ENCODE peak calls at places on chromosomes 7 and 10, in four cellular contexts. One of them, this sample, is unnamed.
A peak's percentile ranks its signal among the peaks of the same experiment; 100 is the strongest.

GRCh38 chr7:137032436-137032835 is 164.0 kb downstream of the CHRM2 start:
- DNase-seq in B cell: no peak
- DNase-seq in substantia nigra: no peak
- DNase-seq in GM04504: peak; percentile 35
- DNase-seq in this sample: no peak

GRCh38 chr10:124745257-124745656 is 1.1 kb upstream of the FAM53B start:
- DNase-seq in B cell: no peak
- DNase-seq in substantia nigra: no peak
- DNase-seq in GM04504: no peak
- DNase-seq in this sample: no peak

GRCh38 chr7:80618105-80618504 is 20.3 kb upstream of the CD36 start:
- DNase-seq in B cell: no peak
- DNase-seq in substantia nigra: no peak
- DNase-seq in GM04504: no peak
- DNase-seq in this sample: no peak

GRCh38 chr7:44322631-44323363 is 2.6 kb downstream of the CAMK2B start:
- DNase-seq in B cell: no peak
- DNase-seq in substantia nigra: peak; percentile 93
- DNase-seq in GM04504: no peak
- DNase-seq in this sample: no peak

GRCh38 chr10:99654791-99655190 is 4.5 kb upstream of the ENTPD7 start:
- DNase-seq in B cell: no peak
- DNase-seq in substantia nigra: no peak
- DNase-seq in GM04504: no peak
- DNase-seq in this sample: no peak

GRCh38 chr7:136925049-136925448 is 56.6 kb downstream of the CHRM2 start:
- DNase-seq in B cell: no peak
- DNase-seq in substantia nigra: no peak
- DNase-seq in GM04504: no peak
- DNase-seq in this sample: peak; percentile 75

GRCh38 chr7:36896956-36897594 is 172.8 kb upstream of the AOAH start:
- DNase-seq in B cell: no peak
- DNase-seq in substantia nigra: no peak
- DNase-seq in GM04504: no peak
- DNase-seq in this sample: no peak

GRCh38 chr10:103618575-103619423 is 125.3 kb downstream of the NEURL1 start:
- DNase-seq in B cell: no peak
- DNase-seq in substantia nigra: peak; percentile 89
- DNase-seq in GM04504: peak; percentile 76
- DNase-seq in this sample: peak; percentile 68

GRCh38 chr10:74418285-74418872 is 267.4 kb downstream of the ADK start:
- DNase-seq in B cell: no peak
- DNase-seq in substantia nigra: peak; percentile 51
- DNase-seq in GM04504: no peak
- DNase-seq in this sample: peak; percentile 16

GRCh38 chr10:112792487-112793196 is 157.4 kb upstream of the TCF7L2 start:
- DNase-seq in B cell: no peak
- DNase-seq in substantia nigra: peak; percentile 32
- DNase-seq in GM04504: peak; percentile 70
- DNase-seq in this sample: peak; percentile 80

GRCh38 chr7:91912500-91912899 is 28.2 kb upstream of the AKAP9 start:
- DNase-seq in B cell: no peak
- DNase-seq in substantia nigra: no peak
- DNase-seq in GM04504: no peak
- DNase-seq in this sample: peak; percentile 20

GRCh38 chr7:94250124-94250523 is 144.6 kb upstream of the COL1A2 start:
- DNase-seq in B cell: no peak
- DNase-seq in substantia nigra: no peak
- DNase-seq in GM04504: no peak
- DNase-seq in this sample: no peak

GRCh38 chr7:127845497-127846214 is 185.6 kb downstream of the LRRC4 start:
- DNase-seq in B cell: no peak
- DNase-seq in substantia nigra: no peak
- DNase-seq in GM04504: no peak
- DNase-seq in this sample: no peak

GRCh38 chr7:25854608-25855497 is 297.1 kb upstream of the NFE2L3 start:
- DNase-seq in B cell: peak; percentile 36
- DNase-seq in substantia nigra: peak; percentile 78
- DNase-seq in GM04504: peak; percentile 100
- DNase-seq in this sample: peak; percentile 100

GRCh38 chr10:63105811-63106755 is 27.0 kb upstream of the NRBF2 start:
- DNase-seq in B cell: no peak
- DNase-seq in substantia nigra: peak; percentile 33
- DNase-seq in GM04504: no peak
- DNase-seq in this sample: peak; percentile 88

GRCh38 chr7:70474639-70475234 is 657.2 kb upstream of the GALNT17 start:
- DNase-seq in B cell: no peak
- DNase-seq in substantia nigra: no peak
- DNase-seq in GM04504: no peak
- DNase-seq in this sample: no peak

GRCh38 chr10:126459878-126460481 is 71.7 kb upstream of the ADAM12 start:
- DNase-seq in B cell: no peak
- DNase-seq in substantia nigra: peak; percentile 25
- DNase-seq in GM04504: peak; percentile 87
- DNase-seq in this sample: peak; percentile 95

GRCh38 chr7:100053201-100053600 is 3.6 kb downstream of the ZSCAN21 start:
- DNase-seq in B cell: peak; percentile 21
- DNase-seq in substantia nigra: peak; percentile 41
- DNase-seq in GM04504: no peak
- DNase-seq in this sample: peak; percentile 57

GRCh38 chr7:17412883-17413282 is 114.4 kb downstream of the AHR start:
- DNase-seq in B cell: no peak
- DNase-seq in substantia nigra: no peak
- DNase-seq in GM04504: no peak
- DNase-seq in this sample: no peak

GRCh38 chr10:97024181-97025073 is 161.3 kb downstream of the SLIT1 start:
- DNase-seq in B cell: no peak
- DNase-seq in substantia nigra: peak; percentile 34
- DNase-seq in GM04504: peak; percentile 3
- DNase-seq in this sample: peak; percentile 76

GRCh38 chr10:127003032-127003685 is 97.9 kb downstream of the DOCK1 start:
- DNase-seq in B cell: no peak
- DNase-seq in substantia nigra: no peak
- DNase-seq in GM04504: no peak
- DNase-seq in this sample: no peak

GRCh38 chr10:117145019-117145418 is 6.9 kb upstream of the VAX1 start:
- DNase-seq in B cell: no peak
- DNase-seq in substantia nigra: no peak
- DNase-seq in GM04504: no peak
- DNase-seq in this sample: no peak

GRCh38 chr7:55484834-55485233 is 87.5 kb downstream of the VOPP1 start:
- DNase-seq in B cell: no peak
- DNase-seq in substantia nigra: no peak
- DNase-seq in GM04504: no peak
- DNase-seq in this sample: no peak

GRCh38 chr7:27173412-27174076 is 576 bp downstream of the HOXA10 start:
- DNase-seq in B cell: peak; percentile 86
- DNase-seq in substantia nigra: no peak
- DNase-seq in GM04504: peak; percentile 4
- DNase-seq in this sample: no peak

GRCh38 chr10:102682981-102683380 is 31.2 kb downstream of the ARL3 start:
- DNase-seq in B cell: no peak
- DNase-seq in substantia nigra: no peak
- DNase-seq in GM04504: no peak
- DNase-seq in this sample: no peak